ENCODE peak calls at places on chromosomes 2 and 18, in ten cellular contexts. G is NCI-H1092, Z is NCI-H2029, T is caudate nucleus, W is pulmonary artery endothelial cell, D is ascending aorta, U is T follicular helper cell, Y is DMS153, C is H7, N is neuronal stem cell. I is an unnamed sample.

GRCh38 chr2:61771904-61772845 is 81.7 kb downstream of the FAM161A start:
- DNase-seq in G (no peak), Z (no peak), T (no peak), W (no peak), D (no peak), U (no peak), Y (no peak), C (no peak), N (no peak), I (no peak)

GRCh38 chr18:63106727-63107126 is 212.8 kb downstream of the BCL2 start:
- DNase-seq in G (no peak), Z (no peak), T (no peak), W (no peak), D (no peak), U (no peak), Y (no peak), C (no peak), N (no peak), I (no peak)

GRCh38 chr2:33704352-33704751 is 105.3 kb upstream of the FAM98A start:
- DNase-seq in G (no peak), Z (no peak), T (no peak), W (no peak), D (no peak), U (no peak), Y (no peak), C (no peak), N (no peak), I (peak)

GRCh38 chr18:12744103-12744502 is 41.3 kb downstream of the PSMG2 start:
- DNase-seq in G (peak), Z (no peak), T (no peak), W (peak), D (no peak), U (no peak), Y (no peak), C (no peak), N (no peak), I (peak)

GRCh38 chr2:9858730-9859068 is 15.4 kb downstream of the TAF1B start:
- DNase-seq in G (no peak), Z (no peak), T (no peak), W (no peak), D (no peak), U (no peak), Y (no peak), C (no peak), N (no peak), I (no peak)

GRCh38 chr2:6423944-6424343 is 441.8 kb downstream of the CMPK2 start:
- DNase-seq in G (no peak), Z (no peak), T (no peak), W (no peak), D (no peak), U (no peak), Y (no peak), C (no peak), N (no peak), I (no peak)

GRCh38 chr2:229342376-229342775 is 71.3 kb upstream of the PID1 start:
- DNase-seq in G (no peak), Z (no peak), T (peak), W (no peak), D (no peak), U (no peak), Y (no peak), C (peak), N (peak), I (no peak)

GRCh38 chr2:72147303-72147970 is at the start of gene CYP26B1:
- DNase-seq in G (no peak), Z (no peak), T (no peak), W (no peak), D (no peak), U (no peak), Y (no peak), C (peak), N (peak), I (no peak)

GRCh38 chr2:152036611-152037469 is 62.0 kb downstream of the CACNB4 start:
- DNase-seq in G (peak), Z (peak), T (peak), W (peak), D (no peak), U (peak), Y (peak), C (peak), N (peak), I (peak)

GRCh38 chr18:58044370-58045264 is 591 bp downstream of the NEDD4L start:
- DNase-seq in G (peak), Z (no peak), T (peak), W (no peak), D (no peak), U (no peak), Y (peak), C (peak), N (peak), I (no peak)

GRCh38 chr2:108570416-108570815 is 36.1 kb downstream of the LIMS1 start:
- DNase-seq in G (no peak), Z (no peak), T (no peak), W (no peak), D (no peak), U (no peak), Y (no peak), C (no peak), N (no peak), I (no peak)